ENCODE peak calls at places on chromosomes 13 and 19, in six cellular contexts. One of them, this sample, is unnamed.
A peak's percentile ranks its signal among the peaks of the same experiment; 100 is the strongest.

GRCh38 chr19:13796301-13797057 is 1.2 kb downstream of the ZSWIM4 start:
- DNase-seq in activated CD4-positive, CD25-positive, alpha-beta regulatory T cell treated with anti-CD3 and anti-CD28 coated beads, Interleukin-2, amount 50 U/mL, for 72 hours: no peak
- DNase-seq in AG08396: peak; percentile 92
- DNase-seq in nephron progenitor cell: peak; percentile 36
- DNase-seq in right lobe of liver: no peak
- DNase-seq in activated CD4-positive, alpha-beta T cell treated with anti-CD3 and anti-CD28 coated beads for 1 hour: no peak
- DNase-seq in this sample: peak; percentile 96

GRCh38 chr13:61039302-61039701 is 376.3 kb downstream of the PCDH20 start:
- DNase-seq in activated CD4-positive, CD25-positive, alpha-beta regulatory T cell treated with anti-CD3 and anti-CD28 coated beads, Interleukin-2, amount 50 U/mL, for 72 hours: no peak
- DNase-seq in AG08396: no peak
- DNase-seq in nephron progenitor cell: no peak
- DNase-seq in right lobe of liver: no peak
- DNase-seq in activated CD4-positive, alpha-beta T cell treated with anti-CD3 and anti-CD28 coated beads for 1 hour: no peak
- DNase-seq in this sample: no peak

GRCh38 chr19:55528030-55528801 is 8.7 kb downstream of the SBK2 start:
- DNase-seq in activated CD4-positive, CD25-positive, alpha-beta regulatory T cell treated with anti-CD3 and anti-CD28 coated beads, Interleukin-2, amount 50 U/mL, for 72 hours: no peak
- DNase-seq in AG08396: no peak
- DNase-seq in nephron progenitor cell: no peak
- DNase-seq in right lobe of liver: no peak
- DNase-seq in activated CD4-positive, alpha-beta T cell treated with anti-CD3 and anti-CD28 coated beads for 1 hour: no peak
- DNase-seq in this sample: no peak

GRCh38 chr19:22426901-22427300 is 4.8 kb upstream of the ZNF98 start:
- DNase-seq in activated CD4-positive, CD25-positive, alpha-beta regulatory T cell treated with anti-CD3 and anti-CD28 coated beads, Interleukin-2, amount 50 U/mL, for 72 hours: no peak
- DNase-seq in AG08396: no peak
- DNase-seq in nephron progenitor cell: no peak
- DNase-seq in right lobe of liver: no peak
- DNase-seq in activated CD4-positive, alpha-beta T cell treated with anti-CD3 and anti-CD28 coated beads for 1 hour: no peak
- DNase-seq in this sample: no peak

GRCh38 chr13:113533441-113533840 is 42.9 kb upstream of the DCUN1D2 start:
- DNase-seq in activated CD4-positive, CD25-positive, alpha-beta regulatory T cell treated with anti-CD3 and anti-CD28 coated beads, Interleukin-2, amount 50 U/mL, for 72 hours: no peak
- DNase-seq in AG08396: peak; percentile 49
- DNase-seq in nephron progenitor cell: no peak
- DNase-seq in right lobe of liver: no peak
- DNase-seq in activated CD4-positive, alpha-beta T cell treated with anti-CD3 and anti-CD28 coated beads for 1 hour: no peak
- DNase-seq in this sample: no peak

GRCh38 chr13:76216729-76217128 is 580.6 kb downstream of the LMO7 start:
- DNase-seq in activated CD4-positive, CD25-positive, alpha-beta regulatory T cell treated with anti-CD3 and anti-CD28 coated beads, Interleukin-2, amount 50 U/mL, for 72 hours: no peak
- DNase-seq in AG08396: no peak
- DNase-seq in nephron progenitor cell: no peak
- DNase-seq in right lobe of liver: no peak
- DNase-seq in activated CD4-positive, alpha-beta T cell treated with anti-CD3 and anti-CD28 coated beads for 1 hour: no peak
- DNase-seq in this sample: no peak

GRCh38 chr13:41178040-41178439 is 16.3 kb downstream of the KBTBD7 start:
- DNase-seq in activated CD4-positive, CD25-positive, alpha-beta regulatory T cell treated with anti-CD3 and anti-CD28 coated beads, Interleukin-2, amount 50 U/mL, for 72 hours: no peak
- DNase-seq in AG08396: peak; percentile 17
- DNase-seq in nephron progenitor cell: no peak
- DNase-seq in right lobe of liver: no peak
- DNase-seq in activated CD4-positive, alpha-beta T cell treated with anti-CD3 and anti-CD28 coated beads for 1 hour: no peak
- DNase-seq in this sample: no peak

GRCh38 chr19:18666304-18666703 is 17.2 kb upstream of the CRTC1 start:
- DNase-seq in activated CD4-positive, CD25-positive, alpha-beta regulatory T cell treated with anti-CD3 and anti-CD28 coated beads, Interleukin-2, amount 50 U/mL, for 72 hours: no peak
- DNase-seq in AG08396: no peak
- DNase-seq in nephron progenitor cell: no peak
- DNase-seq in right lobe of liver: no peak
- DNase-seq in activated CD4-positive, alpha-beta T cell treated with anti-CD3 and anti-CD28 coated beads for 1 hour: no peak
- DNase-seq in this sample: no peak

GRCh38 chr13:80171096-80171495 is 169.8 kb downstream of the SPRY2 start:
- DNase-seq in activated CD4-positive, CD25-positive, alpha-beta regulatory T cell treated with anti-CD3 and anti-CD28 coated beads, Interleukin-2, amount 50 U/mL, for 72 hours: no peak
- DNase-seq in AG08396: no peak
- DNase-seq in nephron progenitor cell: no peak
- DNase-seq in right lobe of liver: peak; percentile 68
- DNase-seq in activated CD4-positive, alpha-beta T cell treated with anti-CD3 and anti-CD28 coated beads for 1 hour: no peak
- DNase-seq in this sample: no peak

GRCh38 chr13:45385912-45386311 is 32.3 kb downstream of the SLC25A30 start:
- DNase-seq in activated CD4-positive, CD25-positive, alpha-beta regulatory T cell treated with anti-CD3 and anti-CD28 coated beads, Interleukin-2, amount 50 U/mL, for 72 hours: no peak
- DNase-seq in AG08396: no peak
- DNase-seq in nephron progenitor cell: no peak
- DNase-seq in right lobe of liver: no peak
- DNase-seq in activated CD4-positive, alpha-beta T cell treated with anti-CD3 and anti-CD28 coated beads for 1 hour: no peak
- DNase-seq in this sample: no peak

GRCh38 chr19:29966594-29967249 is 24.7 kb downstream of the URI1 start:
- DNase-seq in activated CD4-positive, CD25-positive, alpha-beta regulatory T cell treated with anti-CD3 and anti-CD28 coated beads, Interleukin-2, amount 50 U/mL, for 72 hours: no peak
- DNase-seq in AG08396: no peak
- DNase-seq in nephron progenitor cell: no peak
- DNase-seq in right lobe of liver: no peak
- DNase-seq in activated CD4-positive, alpha-beta T cell treated with anti-CD3 and anti-CD28 coated beads for 1 hour: no peak
- DNase-seq in this sample: peak; percentile 35

GRCh38 chr19:22052644-22053013 is 345 bp downstream of the ZNF257 start:
- DNase-seq in activated CD4-positive, CD25-positive, alpha-beta regulatory T cell treated with anti-CD3 and anti-CD28 coated beads, Interleukin-2, amount 50 U/mL, for 72 hours: no peak
- DNase-seq in AG08396: no peak
- DNase-seq in nephron progenitor cell: no peak
- DNase-seq in right lobe of liver: no peak
- DNase-seq in activated CD4-positive, alpha-beta T cell treated with anti-CD3 and anti-CD28 coated beads for 1 hour: no peak
- DNase-seq in this sample: no peak

GRCh38 chr13:72651196-72651595 is 76.2 kb downstream of the MZT1 start:
- DNase-seq in activated CD4-positive, CD25-positive, alpha-beta regulatory T cell treated with anti-CD3 and anti-CD28 coated beads, Interleukin-2, amount 50 U/mL, for 72 hours: no peak
- DNase-seq in AG08396: no peak
- DNase-seq in nephron progenitor cell: no peak
- DNase-seq in right lobe of liver: no peak
- DNase-seq in activated CD4-positive, alpha-beta T cell treated with anti-CD3 and anti-CD28 coated beads for 1 hour: no peak
- DNase-seq in this sample: no peak

GRCh38 chr19:6773323-6773931 is 919 bp downstream of the VAV1 start:
- DNase-seq in activated CD4-positive, CD25-positive, alpha-beta regulatory T cell treated with anti-CD3 and anti-CD28 coated beads, Interleukin-2, amount 50 U/mL, for 72 hours: no peak
- DNase-seq in AG08396: no peak
- DNase-seq in nephron progenitor cell: no peak
- DNase-seq in right lobe of liver: peak; percentile 61
- DNase-seq in activated CD4-positive, alpha-beta T cell treated with anti-CD3 and anti-CD28 coated beads for 1 hour: no peak
- DNase-seq in this sample: no peak

GRCh38 chr19:54316746-54317107 is 3.8 kb upstream of the LILRA5 start:
- DNase-seq in activated CD4-positive, CD25-positive, alpha-beta regulatory T cell treated with anti-CD3 and anti-CD28 coated beads, Interleukin-2, amount 50 U/mL, for 72 hours: no peak
- DNase-seq in AG08396: no peak
- DNase-seq in nephron progenitor cell: no peak
- DNase-seq in right lobe of liver: no peak
- DNase-seq in activated CD4-positive, alpha-beta T cell treated with anti-CD3 and anti-CD28 coated beads for 1 hour: no peak
- DNase-seq in this sample: no peak

GRCh38 chr19:39913682-39914333 is 20.6 kb downstream of the FCGBP start:
- DNase-seq in activated CD4-positive, CD25-positive, alpha-beta regulatory T cell treated with anti-CD3 and anti-CD28 coated beads, Interleukin-2, amount 50 U/mL, for 72 hours: no peak
- DNase-seq in AG08396: no peak
- DNase-seq in nephron progenitor cell: no peak
- DNase-seq in right lobe of liver: no peak
- DNase-seq in activated CD4-positive, alpha-beta T cell treated with anti-CD3 and anti-CD28 coated beads for 1 hour: no peak
- DNase-seq in this sample: no peak

GRCh38 chr19:28358604-28359003 is 854.3 kb downstream of the UQCRFS1 start:
- DNase-seq in activated CD4-positive, CD25-positive, alpha-beta regulatory T cell treated with anti-CD3 and anti-CD28 coated beads, Interleukin-2, amount 50 U/mL, for 72 hours: no peak
- DNase-seq in AG08396: no peak
- DNase-seq in nephron progenitor cell: no peak
- DNase-seq in right lobe of liver: no peak
- DNase-seq in activated CD4-positive, alpha-beta T cell treated with anti-CD3 and anti-CD28 coated beads for 1 hour: no peak
- DNase-seq in this sample: no peak

GRCh38 chr13:97629601-97630272 is 195.8 kb downstream of the RAP2A start:
- DNase-seq in activated CD4-positive, CD25-positive, alpha-beta regulatory T cell treated with anti-CD3 and anti-CD28 coated beads, Interleukin-2, amount 50 U/mL, for 72 hours: no peak
- DNase-seq in AG08396: no peak
- DNase-seq in nephron progenitor cell: no peak
- DNase-seq in right lobe of liver: no peak
- DNase-seq in activated CD4-positive, alpha-beta T cell treated with anti-CD3 and anti-CD28 coated beads for 1 hour: no peak
- DNase-seq in this sample: no peak

This sample was measured in HFFc6.